ENCODE peak calls at places on chromosomes 3 and 15, in six cellular contexts. One of them, this sample, is unnamed.

GRCh38 chr3:38984731-38985130 is 67.0 kb downstream of the SCN11A start:
- DNase-seq in fibroblast of the conjunctiva: no peak
- DNase-seq in HuH-7: no peak
- DNase-seq in H4: no peak
- DNase-seq in cardiac fibroblast: peak
- DNase-seq in naive thymus-derived CD8-positive, alpha-beta T cell: no peak
- DNase-seq in this sample: no peak

GRCh38 chr3:133413166-133414020 is 13.5 kb downstream of the BFSP2 start:
- DNase-seq in fibroblast of the conjunctiva: no peak
- DNase-seq in HuH-7: peak
- DNase-seq in H4: peak
- DNase-seq in cardiac fibroblast: peak
- DNase-seq in naive thymus-derived CD8-positive, alpha-beta T cell: no peak
- DNase-seq in this sample: peak

GRCh38 chr3:10957976-10958749 is 34.4 kb upstream of the SLC6A1 start:
- DNase-seq in fibroblast of the conjunctiva: no peak
- DNase-seq in HuH-7: no peak
- DNase-seq in H4: peak
- DNase-seq in cardiac fibroblast: no peak
- DNase-seq in naive thymus-derived CD8-positive, alpha-beta T cell: no peak
- DNase-seq in this sample: no peak

GRCh38 chr15:95347846-95348245 is 982.7 kb upstream of the NR2F2 start:
- DNase-seq in fibroblast of the conjunctiva: no peak
- DNase-seq in HuH-7: no peak
- DNase-seq in H4: no peak
- DNase-seq in cardiac fibroblast: no peak
- DNase-seq in naive thymus-derived CD8-positive, alpha-beta T cell: no peak
- DNase-seq in this sample: no peak

GRCh38 chr3:119184808-119185690 is 11.7 kb downstream of the UPK1B start:
- DNase-seq in fibroblast of the conjunctiva: peak
- DNase-seq in HuH-7: no peak
- DNase-seq in H4: no peak
- DNase-seq in cardiac fibroblast: peak
- DNase-seq in naive thymus-derived CD8-positive, alpha-beta T cell: no peak
- DNase-seq in this sample: peak

GRCh38 chr3:136366289-136366688 is 116.1 kb downstream of the PCCB start:
- DNase-seq in fibroblast of the conjunctiva: no peak
- DNase-seq in HuH-7: no peak
- DNase-seq in H4: no peak
- DNase-seq in cardiac fibroblast: peak
- DNase-seq in naive thymus-derived CD8-positive, alpha-beta T cell: no peak
- DNase-seq in this sample: peak

GRCh38 chr3:16477501-16477900 is 36.0 kb downstream of the RFTN1 start:
- DNase-seq in fibroblast of the conjunctiva: no peak
- DNase-seq in HuH-7: no peak
- DNase-seq in H4: peak
- DNase-seq in cardiac fibroblast: peak
- DNase-seq in naive thymus-derived CD8-positive, alpha-beta T cell: no peak
- DNase-seq in this sample: no peak

GRCh38 chr15:73930371-73930770 is 4.1 kb downstream of the LOXL1 start:
- DNase-seq in fibroblast of the conjunctiva: peak
- DNase-seq in HuH-7: no peak
- DNase-seq in H4: no peak
- DNase-seq in cardiac fibroblast: peak
- DNase-seq in naive thymus-derived CD8-positive, alpha-beta T cell: no peak
- DNase-seq in this sample: peak

GRCh38 chr3:32399030-32399620 is 7.5 kb downstream of the CMTM7 start:
- DNase-seq in fibroblast of the conjunctiva: peak
- DNase-seq in HuH-7: peak
- DNase-seq in H4: peak
- DNase-seq in cardiac fibroblast: peak
- DNase-seq in naive thymus-derived CD8-positive, alpha-beta T cell: peak
- DNase-seq in this sample: peak

GRCh38 chr15:94555842-94556516 is 324.6 kb downstream of the MCTP2 start:
- DNase-seq in fibroblast of the conjunctiva: no peak
- DNase-seq in HuH-7: no peak
- DNase-seq in H4: no peak
- DNase-seq in cardiac fibroblast: no peak
- DNase-seq in naive thymus-derived CD8-positive, alpha-beta T cell: no peak
- DNase-seq in this sample: no peak